ENCODE peak calls at places on chromosome 3, in ten cellular contexts. One of them, this sample, is unnamed.
A peak's percentile ranks its signal among the peaks of the same experiment; 100 is the strongest.

GRCh38 chr3:46349484-46350261 is 4.2 kb upstream of the CCR2 start:
- DNase-seq in tibial artery: no peak
- DNase-seq in psoas muscle: no peak
- DNase-seq in breast epithelium: no peak
- DNase-seq in CD8-positive, alpha-beta T cell: no peak
- DNase-seq in brain microvascular endothelial cell: no peak
- DNase-seq in bronchial epithelial cell: no peak
- DNase-seq in gastrocnemius medialis: no peak
- DNase-seq in cardiac fibroblast: no peak
- DNase-seq in AG04450: no peak
- DNase-seq in this sample: no peak

GRCh38 chr3:56792201-56792600 is 9.5 kb downstream of the ARHGEF3 start:
- DNase-seq in CD8-positive, alpha-beta T cell: no peak
- DNase-seq in gastrocnemius medialis: no peak
- DNase-seq in bronchial epithelial cell: no peak
- DNase-seq in AG04450: no peak
- DNase-seq in cardiac fibroblast: no peak
- DNase-seq in psoas muscle: peak; percentile 34
- DNase-seq in brain microvascular endothelial cell: no peak
- DNase-seq in breast epithelium: no peak
- DNase-seq in tibial artery: no peak
- DNase-seq in this sample: no peak

GRCh38 chr3:4060064-4060463 is 243.1 kb upstream of the SETMAR start:
- DNase-seq in gastrocnemius medialis: no peak
- DNase-seq in bronchial epithelial cell: peak; percentile 71
- DNase-seq in CD8-positive, alpha-beta T cell: no peak
- DNase-seq in tibial artery: no peak
- DNase-seq in brain microvascular endothelial cell: no peak
- DNase-seq in AG04450: no peak
- DNase-seq in psoas muscle: no peak
- DNase-seq in breast epithelium: no peak
- DNase-seq in cardiac fibroblast: no peak
- DNase-seq in this sample: no peak

GRCh38 chr3:78941587-78941986 is 826.2 kb downstream of the ROBO1 start:
- DNase-seq in CD8-positive, alpha-beta T cell: no peak
- DNase-seq in tibial artery: no peak
- DNase-seq in psoas muscle: no peak
- DNase-seq in bronchial epithelial cell: peak; percentile 92
- DNase-seq in AG04450: peak; percentile 80
- DNase-seq in breast epithelium: no peak
- DNase-seq in cardiac fibroblast: peak; percentile 59
- DNase-seq in brain microvascular endothelial cell: peak; percentile 36
- DNase-seq in gastrocnemius medialis: no peak
- DNase-seq in this sample: peak; percentile 84

GRCh38 chr3:171347017-171347979 is 112.9 kb downstream of the TNIK start:
- DNase-seq in tibial artery: no peak
- DNase-seq in AG04450: no peak
- DNase-seq in CD8-positive, alpha-beta T cell: no peak
- DNase-seq in bronchial epithelial cell: peak; percentile 75
- DNase-seq in brain microvascular endothelial cell: peak; percentile 29
- DNase-seq in cardiac fibroblast: peak; percentile 71
- DNase-seq in breast epithelium: no peak
- DNase-seq in psoas muscle: no peak
- DNase-seq in gastrocnemius medialis: no peak
- DNase-seq in this sample: peak; percentile 68

GRCh38 chr3:24220859-24221657 is 273.6 kb downstream of the THRB start:
- DNase-seq in gastrocnemius medialis: peak; percentile 16
- DNase-seq in tibial artery: peak; percentile 77
- DNase-seq in cardiac fibroblast: peak; percentile 91
- DNase-seq in CD8-positive, alpha-beta T cell: no peak
- DNase-seq in bronchial epithelial cell: peak; percentile 96
- DNase-seq in AG04450: peak; percentile 68
- DNase-seq in breast epithelium: peak; percentile 44
- DNase-seq in brain microvascular endothelial cell: peak; percentile 95
- DNase-seq in psoas muscle: peak; percentile 21
- DNase-seq in this sample: peak; percentile 93

GRCh38 chr3:58059349-58060321 is 51.4 kb downstream of the FLNB start:
- DNase-seq in gastrocnemius medialis: no peak
- DNase-seq in brain microvascular endothelial cell: peak; percentile 90
- DNase-seq in breast epithelium: no peak
- DNase-seq in AG04450: peak; percentile 97
- DNase-seq in psoas muscle: no peak
- DNase-seq in CD8-positive, alpha-beta T cell: no peak
- DNase-seq in tibial artery: no peak
- DNase-seq in bronchial epithelial cell: no peak
- DNase-seq in cardiac fibroblast: peak; percentile 74
- DNase-seq in this sample: peak; percentile 81

GRCh38 chr3:129051776-129052400 is 8.7 kb upstream of the GP9 start:
- DNase-seq in cardiac fibroblast: no peak
- DNase-seq in bronchial epithelial cell: peak; percentile 14
- DNase-seq in AG04450: no peak
- DNase-seq in CD8-positive, alpha-beta T cell: no peak
- DNase-seq in brain microvascular endothelial cell: no peak
- DNase-seq in tibial artery: peak; percentile 2
- DNase-seq in gastrocnemius medialis: no peak
- DNase-seq in breast epithelium: no peak
- DNase-seq in psoas muscle: no peak
- DNase-seq in this sample: peak; percentile 20

GRCh38 chr3:181330257-181330656 is 340.7 kb upstream of the DNAJC19 start:
- DNase-seq in breast epithelium: no peak
- DNase-seq in CD8-positive, alpha-beta T cell: no peak
- DNase-seq in gastrocnemius medialis: no peak
- DNase-seq in tibial artery: no peak
- DNase-seq in psoas muscle: no peak
- DNase-seq in AG04450: no peak
- DNase-seq in brain microvascular endothelial cell: no peak
- DNase-seq in bronchial epithelial cell: no peak
- DNase-seq in cardiac fibroblast: no peak
- DNase-seq in this sample: no peak

GRCh38 chr3:189961525-189962161 is 159.1 kb downstream of the P3H2 start:
- DNase-seq in cardiac fibroblast: peak; percentile 84
- DNase-seq in CD8-positive, alpha-beta T cell: peak; percentile 71
- DNase-seq in gastrocnemius medialis: peak; percentile 20
- DNase-seq in AG04450: peak; percentile 56
- DNase-seq in breast epithelium: peak; percentile 77
- DNase-seq in bronchial epithelial cell: peak; percentile 81
- DNase-seq in psoas muscle: peak; percentile 70
- DNase-seq in tibial artery: peak; percentile 81
- DNase-seq in brain microvascular endothelial cell: peak; percentile 86
- DNase-seq in this sample: peak; percentile 89

GRCh38 chr3:139509631-139510030 is 29.9 kb downstream of the RBP1 start:
- DNase-seq in tibial artery: no peak
- DNase-seq in cardiac fibroblast: no peak
- DNase-seq in brain microvascular endothelial cell: no peak
- DNase-seq in gastrocnemius medialis: no peak
- DNase-seq in CD8-positive, alpha-beta T cell: no peak
- DNase-seq in bronchial epithelial cell: no peak
- DNase-seq in psoas muscle: no peak
- DNase-seq in breast epithelium: no peak
- DNase-seq in AG04450: no peak
- DNase-seq in this sample: no peak

GRCh38 chr3:107740992-107741896 is 218.5 kb downstream of the BBX start:
- DNase-seq in tibial artery: no peak
- DNase-seq in brain microvascular endothelial cell: no peak
- DNase-seq in gastrocnemius medialis: no peak
- DNase-seq in cardiac fibroblast: peak; percentile 59
- DNase-seq in bronchial epithelial cell: peak; percentile 42
- DNase-seq in CD8-positive, alpha-beta T cell: no peak
- DNase-seq in breast epithelium: no peak
- DNase-seq in psoas muscle: no peak
- DNase-seq in AG04450: no peak
- DNase-seq in this sample: peak; percentile 64

GRCh38 chr3:177478170-177478859 is 281.0 kb upstream of the TBL1XR1 start:
- DNase-seq in tibial artery: peak; percentile 68
- DNase-seq in psoas muscle: no peak
- DNase-seq in brain microvascular endothelial cell: peak; percentile 97
- DNase-seq in CD8-positive, alpha-beta T cell: no peak
- DNase-seq in breast epithelium: peak; percentile 83
- DNase-seq in bronchial epithelial cell: peak; percentile 100
- DNase-seq in AG04450: peak; percentile 98
- DNase-seq in gastrocnemius medialis: peak; percentile 22
- DNase-seq in cardiac fibroblast: peak; percentile 99
- DNase-seq in this sample: peak; percentile 100

GRCh38 chr3:127608362-127608718 is 10.1 kb downstream of the MCM2 start:
- DNase-seq in AG04450: no peak
- DNase-seq in psoas muscle: peak; percentile 70
- DNase-seq in gastrocnemius medialis: peak; percentile 59
- DNase-seq in bronchial epithelial cell: no peak
- DNase-seq in brain microvascular endothelial cell: no peak
- DNase-seq in breast epithelium: no peak
- DNase-seq in CD8-positive, alpha-beta T cell: no peak
- DNase-seq in tibial artery: no peak
- DNase-seq in cardiac fibroblast: no peak
- DNase-seq in this sample: no peak

GRCh38 chr3:127606086-127606805 is 8.0 kb downstream of the MCM2 start:
- DNase-seq in CD8-positive, alpha-beta T cell: no peak
- DNase-seq in brain microvascular endothelial cell: no peak
- DNase-seq in psoas muscle: no peak
- DNase-seq in AG04450: no peak
- DNase-seq in cardiac fibroblast: no peak
- DNase-seq in gastrocnemius medialis: peak; percentile 44
- DNase-seq in tibial artery: no peak
- DNase-seq in bronchial epithelial cell: no peak
- DNase-seq in breast epithelium: no peak
- DNase-seq in this sample: no peak

GRCh38 chr3:127606981-127607595 is 8.9 kb downstream of the MCM2 start:
- DNase-seq in CD8-positive, alpha-beta T cell: no peak
- DNase-seq in cardiac fibroblast: no peak
- DNase-seq in psoas muscle: no peak
- DNase-seq in gastrocnemius medialis: peak; percentile 62
- DNase-seq in AG04450: no peak
- DNase-seq in tibial artery: no peak
- DNase-seq in breast epithelium: no peak
- DNase-seq in brain microvascular endothelial cell: no peak
- DNase-seq in bronchial epithelial cell: no peak
- DNase-seq in this sample: no peak

GRCh38 chr3:127610105-127610504 is 11.9 kb downstream of the MCM2 start:
- DNase-seq in brain microvascular endothelial cell: peak; percentile 34
- DNase-seq in breast epithelium: no peak
- DNase-seq in tibial artery: no peak
- DNase-seq in cardiac fibroblast: no peak
- DNase-seq in bronchial epithelial cell: peak; percentile 18
- DNase-seq in gastrocnemius medialis: no peak
- DNase-seq in psoas muscle: no peak
- DNase-seq in CD8-positive, alpha-beta T cell: no peak
- DNase-seq in AG04450: no peak
- DNase-seq in this sample: no peak

DNA sequence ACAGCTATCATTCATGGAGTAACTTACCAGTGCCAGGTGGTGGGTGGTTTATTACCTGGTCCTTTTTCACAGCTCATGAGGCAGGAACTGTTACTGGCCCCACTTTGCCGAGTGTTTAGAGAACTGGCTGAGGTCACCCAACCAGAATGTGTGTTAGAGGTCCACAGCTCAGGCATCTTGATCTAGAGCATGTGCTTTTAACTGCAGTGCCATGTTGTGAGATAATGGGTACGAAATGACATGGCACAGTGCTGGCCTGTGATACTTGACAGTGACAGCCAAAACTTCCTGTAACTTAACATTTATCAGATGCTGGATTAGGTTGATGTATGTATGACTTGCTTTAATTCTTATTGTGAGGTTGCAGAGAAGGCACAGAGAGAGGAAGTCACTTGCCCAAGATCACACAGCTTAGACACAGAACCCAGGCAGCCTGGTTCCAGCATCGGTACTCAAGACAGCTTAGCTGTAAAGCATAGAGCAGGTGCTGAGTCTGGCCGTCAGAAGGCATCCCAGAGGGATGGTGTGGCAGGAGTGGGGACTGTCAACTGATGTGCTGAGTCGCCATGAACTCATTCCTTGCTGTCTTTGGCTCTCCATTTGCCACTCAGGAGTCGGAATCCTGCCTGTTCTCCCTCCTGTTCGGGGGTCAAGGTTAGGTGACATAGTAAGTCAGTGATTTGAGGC is 9.6 kb downstream of the MCM2 start:
- DNase-seq in CD8-positive, alpha-beta T cell: no peak
- DNase-seq in brain microvascular endothelial cell: no peak
- DNase-seq in psoas muscle: no peak
- DNase-seq in bronchial epithelial cell: no peak
- DNase-seq in breast epithelium: no peak
- DNase-seq in tibial artery: no peak
- DNase-seq in AG04450: no peak
- DNase-seq in cardiac fibroblast: no peak
- DNase-seq in gastrocnemius medialis: no peak
- DNase-seq in this sample: no peak
- H3K4me3 ChIP-seq in CD8-positive, alpha-beta T cell: no peak overlapping the region
- H3K4me3 ChIP-seq in brain microvascular endothelial cell: no peak overlapping the region
- H3K4me3 ChIP-seq in psoas muscle: peak overlapping the region; percentile 28
- H3K4me3 ChIP-seq in bronchial epithelial cell: no peak overlapping the region
- H3K4me3 ChIP-seq in breast epithelium: no peak overlapping the region
- H3K4me3 ChIP-seq in tibial artery: no peak overlapping the region
- H3K4me3 ChIP-seq in AG04450: no peak overlapping the region
- H3K4me3 ChIP-seq in cardiac fibroblast: no peak overlapping the region
- H3K4me3 ChIP-seq in gastrocnemius medialis: no peak overlapping the region
- H3K4me3 ChIP-seq in this sample: no peak overlapping the region

GRCh38 chr3:148957586-148957985 is 33.8 kb upstream of the GYG1 start:
- DNase-seq in psoas muscle: no peak
- DNase-seq in CD8-positive, alpha-beta T cell: no peak
- DNase-seq in AG04450: no peak
- DNase-seq in cardiac fibroblast: peak; percentile 27
- DNase-seq in gastrocnemius medialis: no peak
- DNase-seq in bronchial epithelial cell: no peak
- DNase-seq in brain microvascular endothelial cell: no peak
- DNase-seq in tibial artery: no peak
- DNase-seq in breast epithelium: no peak
- DNase-seq in this sample: no peak
- TF ChIP-seq CTCF in psoas muscle: peak; percentile 48
- TF ChIP-seq CTCF in CD8-positive, alpha-beta T cell: no peak
- TF ChIP-seq CTCF in AG04450: peak; percentile 40
- TF ChIP-seq CTCF in cardiac fibroblast: peak; percentile 19
- TF ChIP-seq CTCF in gastrocnemius medialis: peak; percentile 30
- TF ChIP-seq CTCF in bronchial epithelial cell: peak; percentile 21
- TF ChIP-seq CTCF in brain microvascular endothelial cell: peak; percentile 69
- TF ChIP-seq CTCF in tibial artery: no peak
- TF ChIP-seq CTCF in breast epithelium: no peak
- TF ChIP-seq CTCF in this sample: peak; percentile 5

GRCh38 chr3:106431698-106432097 is 562.9 kb upstream of the CBLB start:
- DNase-seq in breast epithelium: no peak
- DNase-seq in brain microvascular endothelial cell: no peak
- DNase-seq in cardiac fibroblast: no peak
- DNase-seq in AG04450: no peak
- DNase-seq in psoas muscle: peak; percentile 16
- DNase-seq in gastrocnemius medialis: no peak
- DNase-seq in tibial artery: no peak
- DNase-seq in bronchial epithelial cell: no peak
- DNase-seq in CD8-positive, alpha-beta T cell: no peak
- DNase-seq in this sample: peak; percentile 48
- H3K4me3 ChIP-seq in breast epithelium: no peak overlapping the region
- H3K4me3 ChIP-seq in brain microvascular endothelial cell: no peak overlapping the region
- H3K4me3 ChIP-seq in cardiac fibroblast: no peak overlapping the region
- H3K4me3 ChIP-seq in AG04450: no peak overlapping the region
- H3K4me3 ChIP-seq in psoas muscle: no peak overlapping the region
- H3K4me3 ChIP-seq in gastrocnemius medialis: no peak overlapping the region
- H3K4me3 ChIP-seq in tibial artery: no peak overlapping the region
- H3K4me3 ChIP-seq in bronchial epithelial cell: no peak overlapping the region
- H3K4me3 ChIP-seq in CD8-positive, alpha-beta T cell: no peak overlapping the region
- H3K4me3 ChIP-seq in this sample: no peak overlapping the region

DNA sequence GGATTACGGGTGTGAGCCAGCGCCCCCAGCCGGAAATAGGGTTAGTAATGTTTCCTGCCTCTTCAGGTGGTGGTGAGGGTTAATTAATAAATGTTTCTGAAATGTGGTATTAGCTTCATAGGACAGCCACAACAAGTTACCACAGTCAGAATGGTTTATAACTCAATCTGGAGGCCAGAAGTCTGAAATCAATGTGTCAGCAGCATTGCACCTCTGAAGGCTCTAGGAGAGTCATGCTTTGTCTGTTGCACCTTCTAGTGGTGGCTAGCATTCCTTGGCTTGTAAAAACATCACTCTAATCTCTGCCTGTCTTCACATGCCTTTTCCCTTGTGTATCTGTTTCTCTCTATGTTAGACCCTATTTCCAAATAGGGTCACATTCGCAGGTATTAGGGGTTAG is 7.8 kb upstream of the RPSA start:
- DNase-seq in brain microvascular endothelial cell: no peak
- DNase-seq in breast epithelium: no peak
- DNase-seq in cardiac fibroblast: no peak
- DNase-seq in AG04450: no peak
- DNase-seq in psoas muscle: no peak
- DNase-seq in CD8-positive, alpha-beta T cell: no peak
- DNase-seq in gastrocnemius medialis: no peak
- DNase-seq in bronchial epithelial cell: peak; percentile 62
- DNase-seq in tibial artery: no peak
- DNase-seq in this sample: no peak
- TF ChIP-seq CTCF in brain microvascular endothelial cell: no peak
- TF ChIP-seq CTCF in breast epithelium: no peak
- TF ChIP-seq CTCF in cardiac fibroblast: no peak
- TF ChIP-seq CTCF in AG04450: no peak
- TF ChIP-seq CTCF in psoas muscle: no peak
- TF ChIP-seq CTCF in CD8-positive, alpha-beta T cell: no peak
- TF ChIP-seq CTCF in gastrocnemius medialis: no peak
- TF ChIP-seq CTCF in bronchial epithelial cell: no peak
- TF ChIP-seq CTCF in tibial artery: no peak
- TF ChIP-seq CTCF in this sample: no peak

This sample was measured in fibroblast of the aortic adventitia.